ENCODE peak calls at places on chromosomes 6 and 20, in five cellular contexts. K, T, D, U and J are unnamed samples. For H3K4me1 and H3K27me3, the result is how much of the 10 kb centered on the place peaks cover.

GRCh38 chr6:26211963-26212362 is 124.7 kb downstream of the HFE start:
- DNase-seq in K (no peak), T (no peak), D (no peak), U (no peak), J (no peak)

GRCh38 chr20:53899351-53900167 is 170.8 kb downstream of the BCAS1 start:
- DNase-seq in K (peak), T (no peak), D (peak), U (peak), J (peak)

GRCh38 chr6:146106532-146106931 is 77.7 kb downstream of the GRM1 start:
- DNase-seq in K (no peak), T (no peak), D (no peak), U (no peak), J (no peak)

GRCh38 chr6:82129814-82130213 is 117.7 kb downstream of the IBTK start:
- DNase-seq in K (no peak), T (no peak), D (no peak), U (no peak), J (no peak)

GRCh38 chr6:167275001-167275400 is 16.1 kb upstream of the UNC93A start:
- DNase-seq in K (no peak), T (no peak), D (no peak), U (no peak), J (no peak)

GRCh38 chr20:41110930-41111577 is 26.3 kb upstream of the PLCG1 start:
- DNase-seq in K (no peak), T (no peak), D (no peak), U (no peak), J (no peak)

GRCh38 chr6:11727356-11727755 is 51.2 kb downstream of the ADTRP start:
- DNase-seq in K (peak), T (no peak), D (no peak), U (no peak), J (no peak)

GRCh38 chr20:7346562-7346961 is 579.1 kb downstream of the BMP2 start:
- DNase-seq in K (no peak), T (no peak), D (no peak), U (no peak), J (no peak)

GRCh38 chr6:157372501-157373280 is 8.3 kb upstream of the ZDHHC14 start:
- DNase-seq in K (no peak), T (no peak), D (no peak), U (no peak), J (no peak)

GRCh38 chr6:33442283-33442682 is 12.1 kb upstream of the ZBTB9 start:
- DNase-seq in K (no peak), T (no peak), D (no peak), U (no peak), J (no peak)

GRCh38 chr20:59822291-59823029 is 111.0 kb downstream of the SYCP2 start:
- DNase-seq in K (no peak), T (no peak), D (peak), U (no peak), J (no peak)

GRCh38 chr6:97422171-97422570 is 139.2 kb upstream of the MMS22L start:
- DNase-seq in K (no peak), T (no peak), D (no peak), U (peak), J (no peak)

GRCh38 chr6:109073344-109074235 is 21.1 kb downstream of the SESN1 start:
- DNase-seq in K (peak), T (no peak), D (peak), U (peak), J (peak)

GRCh38 chr6:144712541-144712940 is 427.4 kb downstream of the UTRN start:
- DNase-seq in K (peak), T (no peak), D (no peak), U (no peak), J (no peak)

GRCh38 chr20:39910536-39910935 is 778.5 kb downstream of the MAFB start:
- DNase-seq in K (no peak), T (peak), D (no peak), U (no peak), J (no peak)

DNA sequence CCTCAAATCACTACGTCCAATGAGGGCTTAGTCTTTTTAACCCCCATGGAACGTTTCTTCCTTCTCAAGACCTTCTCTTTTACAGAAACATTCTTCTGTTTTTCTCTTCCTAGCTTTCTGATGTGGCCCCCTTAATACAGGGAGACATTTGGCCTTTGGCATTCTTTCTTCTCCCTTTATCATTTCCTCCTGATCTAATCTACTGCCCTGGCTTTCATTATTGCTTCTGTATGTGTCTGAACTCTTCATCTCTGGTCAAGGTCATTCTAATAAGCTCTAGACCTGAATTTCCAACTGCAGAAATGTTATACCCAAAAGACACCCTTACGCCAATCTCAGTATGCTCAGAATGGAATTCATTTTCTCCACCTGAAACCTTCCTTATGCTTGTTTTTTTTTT is 18.4 kb upstream of the LAMA4 start:
- DNase-seq in K (no peak), T (no peak), D (no peak), U (no peak), J (no peak)
- H3K4me3 ChIP-seq in K (no peak), T (no peak), D (no peak), U (no peak), J (no peak)

GRCh38 chr6:39819676-39820075 is 27.5 kb downstream of the DAAM2 start:
- DNase-seq in K (no peak), T (no peak), D (no peak), U (no peak), J (no peak)

GRCh38 chr6:39819226-39819625 is 27.1 kb downstream of the DAAM2 start:
- DNase-seq in K (peak), T (no peak), D (no peak), U (no peak), J (no peak)

GRCh38 chr6:39821739-39822532 is 29.8 kb downstream of the DAAM2 start:
- DNase-seq in K (no peak), T (peak), D (no peak), U (no peak), J (no peak)

GRCh38 chr6:39820553-39820952 is 28.4 kb downstream of the DAAM2 start:
- DNase-seq in K (no peak), T (no peak), D (no peak), U (no peak), J (no peak)

GRCh38 chr6:39821014-39821738 is 29.0 kb downstream of the DAAM2 start:
- DNase-seq in K (no peak), T (no peak), D (no peak), U (no peak), J (no peak)
- H3K4me1 ChIP-seq in K (under half), T (under half), D (under half), U (under half), J (under half)

DNA sequence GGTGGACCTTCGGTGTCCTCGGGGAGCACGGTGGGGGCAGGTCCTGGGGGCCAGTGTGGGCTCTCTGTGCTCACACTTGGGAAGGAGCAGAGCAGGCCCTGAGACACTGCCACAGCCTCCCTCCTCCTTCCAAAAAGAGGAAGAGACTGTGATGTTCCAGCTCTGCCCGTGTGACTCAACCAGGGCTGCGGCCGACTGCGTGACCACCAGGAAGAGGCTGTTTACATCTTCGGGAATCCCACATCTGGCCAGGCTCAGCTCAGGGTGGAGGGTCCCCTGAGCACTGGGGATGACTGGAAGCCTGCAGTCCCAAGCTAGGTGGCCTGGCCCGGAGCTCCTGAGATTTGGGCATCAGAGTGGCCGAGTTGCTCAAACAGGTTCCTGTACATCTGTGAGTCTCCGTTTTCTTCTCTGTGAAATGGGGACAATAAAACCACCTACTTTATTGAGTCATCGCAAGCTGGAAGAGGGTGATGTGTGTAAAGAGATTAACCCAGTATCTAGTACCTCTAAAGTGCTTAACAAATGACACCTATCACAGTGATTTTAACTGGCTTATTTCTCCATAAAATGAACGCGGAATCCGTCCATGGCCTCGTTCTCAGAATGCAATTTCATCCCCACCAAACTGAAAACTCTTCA is 242.1 kb downstream of the DLL1 start:
- DNase-seq in K (peak), T (peak), D (peak), U (no peak), J (no peak)
- H3K27me3 ChIP-seq in K (under half), T (under half), D (under half), U (under half), J (under half)

DNA sequence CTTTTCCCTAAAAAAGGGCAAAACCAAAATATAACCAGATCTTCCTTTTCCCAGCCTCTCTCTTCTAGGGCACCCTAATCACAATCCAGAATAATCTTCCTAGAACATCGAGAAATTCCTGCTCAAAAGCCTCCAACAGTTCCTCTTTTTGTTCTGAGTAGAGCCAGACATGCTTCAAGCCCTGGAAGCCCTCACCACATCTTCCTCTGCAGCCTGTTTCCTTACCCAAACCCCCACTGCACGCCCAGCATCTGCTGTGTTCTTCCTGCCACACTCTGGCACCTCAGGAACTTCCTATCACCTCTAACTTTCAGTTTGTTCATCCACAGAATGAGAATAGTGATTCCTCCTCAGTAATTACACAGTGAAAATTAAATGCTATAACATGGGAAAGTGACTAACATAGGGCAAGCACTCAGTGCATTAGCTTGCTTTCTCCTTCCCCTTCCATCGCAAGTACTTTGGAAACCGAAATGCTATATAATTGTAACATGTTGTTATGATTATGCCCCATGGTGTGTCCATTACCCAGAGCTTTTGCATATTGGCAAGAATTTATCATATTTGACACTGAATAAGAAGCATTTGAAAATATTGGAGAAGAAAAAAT is 26.3 kb downstream of the C6orf89 start:
- DNase-seq in K (no peak), T (no peak), D (peak), U (peak), J (no peak)
- H3K4me3 ChIP-seq in K (no peak), T (no peak), D (no peak), U (peak), J (peak)

GRCh38 chr6:13411484-13411883 is 75.9 kb downstream of the GFOD1 start:
- DNase-seq in K (no peak), T (no peak), D (no peak), U (no peak), J (no peak)
- H3K4me1 ChIP-seq in K (under half), T (under half), D (under half), U (under half), J (under half)

DNA sequence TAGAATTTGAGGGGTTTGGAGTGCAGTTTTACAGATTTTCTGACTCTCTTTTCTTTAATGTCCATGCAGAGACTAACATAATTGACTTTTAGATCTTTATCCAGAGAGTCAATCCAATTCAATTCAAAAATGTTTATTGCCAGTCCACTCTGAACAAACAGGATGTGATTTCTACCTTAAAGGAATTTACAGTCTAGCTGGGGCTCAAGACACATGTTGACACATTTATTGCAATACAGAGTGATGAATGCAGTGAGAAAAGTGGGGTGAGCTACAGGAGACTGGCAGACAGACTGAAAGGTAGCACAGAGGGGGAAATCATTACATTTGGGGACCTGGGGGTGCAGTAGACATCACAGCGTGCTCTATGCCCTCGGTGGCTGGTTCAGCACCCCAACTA is 193.9 kb downstream of the SLC24A3 start:
- DNase-seq in K (no peak), T (no peak), D (no peak), U (no peak), J (no peak)
- H3K27me3 ChIP-seq in K (under half), T (under half), D (under half), U (under half), J (under half)

DNA sequence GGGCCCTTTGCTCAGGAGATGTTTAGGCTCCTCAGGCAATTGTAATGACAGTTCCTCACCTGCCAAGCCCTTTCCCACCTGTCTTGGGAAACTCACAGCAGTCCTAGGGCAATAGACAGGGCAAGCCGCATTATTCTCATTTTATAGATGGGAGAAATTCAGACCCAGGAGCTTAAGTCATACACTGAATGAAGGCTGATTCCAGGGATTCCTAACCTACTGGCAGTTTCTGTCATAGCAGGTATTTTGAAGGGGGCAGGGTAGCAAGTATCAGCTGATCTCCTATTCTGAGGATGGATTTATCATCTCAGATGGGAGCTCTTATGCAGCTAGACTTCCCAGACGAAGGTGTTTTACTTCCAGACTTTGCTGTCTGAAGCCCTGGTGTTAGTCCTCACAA is 61.4 kb upstream of the MYL9 start:
- DNase-seq in K (no peak), T (no peak), D (no peak), U (no peak), J (no peak)
- H3K4me3 ChIP-seq in K (no peak), T (no peak), D (no peak), U (no peak), J (no peak)

DNA sequence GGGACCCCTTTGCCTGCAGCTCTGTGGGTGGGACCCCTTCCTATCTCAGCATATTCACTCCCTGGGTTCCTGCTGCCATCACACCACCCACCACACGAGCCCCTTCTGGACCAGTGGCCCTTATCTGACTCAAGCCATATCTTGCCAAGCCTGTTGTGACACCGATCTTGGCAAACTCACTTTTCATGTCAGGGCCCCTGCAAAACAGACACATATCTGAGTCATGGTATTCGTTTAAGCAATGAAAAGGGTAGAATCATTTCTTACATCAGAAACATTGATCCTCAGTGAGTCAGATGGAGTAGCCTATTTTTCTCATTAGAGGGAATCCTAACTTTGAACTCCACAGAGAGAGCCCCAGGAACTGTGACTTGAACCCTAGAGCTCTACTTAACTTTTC is 10.6 kb downstream of the RAET1E start:
- DNase-seq in K (peak), T (no peak), D (no peak), U (no peak), J (no peak)
- H3K4me1 ChIP-seq in K (under half), T (under half), D (under half), U (under half), J (under half)

GRCh38 chr6:7544597-7544996 is 3.1 kb downstream of the DSP start:
- DNase-seq in K (no peak), T (no peak), D (no peak), U (no peak), J (no peak)

GRCh38 chr6:7542065-7542877 is 800 bp downstream of the DSP start:
- DNase-seq in K (no peak), T (peak), D (peak), U (peak), J (no peak)

GRCh38 chr6:7542878-7543394 is 1.5 kb downstream of the DSP start:
- DNase-seq in K (peak), T (peak), D (peak), U (peak), J (no peak)

GRCh38 chr6:7545509-7546369 is 4.3 kb downstream of the DSP start:
- DNase-seq in K (peak), T (no peak), D (no peak), U (no peak), J (no peak)

DNA sequence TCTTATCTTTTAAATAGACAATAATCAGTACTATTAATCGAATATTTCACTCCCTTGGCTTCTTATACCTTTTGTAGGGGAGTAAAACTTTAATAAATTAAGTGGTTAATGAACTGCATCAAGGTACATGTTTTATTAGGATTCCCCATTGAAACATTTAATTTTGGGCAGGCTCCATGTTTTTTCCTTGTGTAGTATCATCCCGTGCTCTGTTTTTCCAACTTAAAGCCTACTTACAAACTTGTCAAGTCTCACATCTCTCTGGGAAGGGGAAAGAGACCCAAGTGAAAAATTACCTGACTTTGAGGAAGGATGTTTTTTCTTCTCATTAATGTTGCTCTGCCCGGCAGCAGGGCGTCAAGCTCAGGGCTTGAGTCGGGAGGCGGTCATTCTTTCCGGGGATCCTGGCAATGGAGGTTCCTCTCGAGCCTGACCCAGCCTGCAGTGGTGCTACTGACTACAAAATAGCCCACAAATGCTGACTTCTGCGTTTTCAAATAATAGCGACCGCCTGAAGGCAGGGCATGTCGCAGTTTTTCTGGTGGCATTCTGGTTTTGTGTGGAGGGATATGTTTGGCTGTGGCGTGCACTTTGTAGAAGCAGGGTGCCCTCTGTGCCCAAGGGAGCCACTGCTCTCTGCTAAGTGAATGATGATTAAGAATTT is 2.4 kb downstream of the DSP start:
- DNase-seq in K (no peak), T (no peak), D (no peak), U (no peak), J (no peak)
- H3K27me3 ChIP-seq in K (under half), T (under half), D (under half), U (under half), J (under half)